ENCODE peak calls at places on chromosomes 2 and 18, in four cellular contexts. Q, P, K and H are unnamed samples.

GRCh38 chr2:219358170-219359075 is 25.9 kb upstream of the RESP18 start:
- DNase-seq in P (peak), Q (peak), K (no peak), H (no peak)

GRCh38 chr2:237352279-237352845 is 61.6 kb downstream of the COL6A3 start:
- DNase-seq in Q (no peak), K (no peak), P (no peak), H (no peak)

GRCh38 chr18:59005266-59005665 is 134.4 kb upstream of the SEC11C start:
- DNase-seq in K (no peak), Q (no peak), P (no peak), H (no peak)

GRCh38 chr2:40957508-40957907 is 505.6 kb upstream of the SLC8A1 start:
- DNase-seq in K (no peak), P (no peak), Q (no peak), H (peak)

GRCh38 chr2:7111626-7112025 is 194.4 kb downstream of the RNF144A start:
- DNase-seq in P (no peak), K (no peak), Q (no peak), H (no peak)

GRCh38 chr2:235716875-235717496 is 223.1 kb downstream of the AGAP1 start:
- DNase-seq in P (no peak), K (no peak), Q (no peak), H (no peak)

GRCh38 chr2:25521665-25522387 is 151.6 kb downstream of the DTNB start:
- DNase-seq in K (peak), Q (no peak), P (peak), H (peak)

GRCh38 chr18:59665057-59666007 is 31.9 kb downstream of the CCBE1 start:
- DNase-seq in P (no peak), K (no peak), Q (no peak), H (no peak)

GRCh38 chr2:217887841-217888665 is 114.7 kb downstream of the TNS1 start:
- DNase-seq in Q (no peak), K (no peak), P (peak), H (no peak)

GRCh38 chr2:144510206-144510991 is 9.5 kb downstream of the ZEB2 start:
- DNase-seq in K (peak), Q (peak), P (no peak), H (peak)

GRCh38 chr2:216205486-216205885 is 96.3 kb downstream of the XRCC5 start:
- DNase-seq in Q (no peak), K (no peak), P (no peak), H (no peak)

GRCh38 chr2:28693223-28693622 is 58.4 kb upstream of the PPP1CB start:
- DNase-seq in K (no peak), Q (no peak), P (no peak), H (no peak)

GRCh38 chr2:153388246-153388645 is 90.3 kb downstream of the RPRM start:
- DNase-seq in Q (no peak), P (no peak), K (no peak), H (no peak)

GRCh38 chr18:73615506-73615905 is 532.1 kb downstream of the FBXO15 start:
- DNase-seq in K (no peak), Q (no peak), P (no peak), H (no peak)

GRCh38 chr2:69075486-69075885 is 62.5 kb downstream of the ANTXR1 start:
- DNase-seq in Q (no peak), P (no peak), K (no peak), H (no peak)

GRCh38 chr2:136362676-136363390 is 244.9 kb upstream of the CXCR4 start:
- DNase-seq in P (no peak), K (no peak), Q (no peak), H (no peak)

GRCh38 chr2:147495741-147496140 is 349.1 kb upstream of the ACVR2A start:
- DNase-seq in Q (no peak), K (no peak), P (no peak), H (no peak)

GRCh38 chr18:77131100-77131651 is 1.4 kb downstream of the MBP start:
- DNase-seq in Q (no peak), K (no peak), P (no peak), H (no peak)

GRCh38 chr2:217326238-217327022 is 466.6 kb upstream of the TNP1 start:
- DNase-seq in K (no peak), Q (no peak), P (no peak), H (peak)

GRCh38 chr2:3470856-3471737 is 48.2 kb downstream of the ADI1 start:
- DNase-seq in P (no peak), K (no peak), Q (no peak), H (no peak)

GRCh38 chr2:27078267-27079194 is at the start of gene EMILIN1:
- DNase-seq in P (peak), Q (no peak), K (no peak), H (no peak)

GRCh38 chr18:57048859-57049258 is 98.0 kb upstream of the BOD1L2 start:
- DNase-seq in K (no peak), Q (no peak), P (no peak), H (no peak)

GRCh38 chr2:234978466-234979203 is 26.8 kb downstream of the SH3BP4 start:
- DNase-seq in Q (no peak), K (no peak), P (no peak), H (peak)

GRCh38 chr2:161223139-161223732 is 63.0 kb downstream of the TANK start:
- DNase-seq in Q (no peak), K (no peak), P (peak), H (peak)

GRCh38 chr2:13193900-13194299 is 477.2 kb downstream of the TRIB2 start:
- DNase-seq in Q (no peak), K (peak), P (no peak), H (peak)

GRCh38 chr2:218344090-218344754 is 12.4 kb upstream of the CATIP start:
- DNase-seq in Q (no peak), K (no peak), P (no peak), H (no peak)

GRCh38 chr2:222358876-222359275 is 60.1 kb upstream of the PAX3 start:
- DNase-seq in P (no peak), K (no peak), Q (no peak), H (no peak)

GRCh38 chr2:237222683-237223082 is 137.0 kb downstream of the COPS8 start:
- DNase-seq in Q (no peak), K (no peak), P (no peak), H (no peak)

GRCh38 chr2:9972621-9973445 is 21.3 kb downstream of the GRHL1 start:
- DNase-seq in K (no peak), Q (no peak), P (no peak), H (no peak)

GRCh38 chr18:25284861-25285574 is 66.9 kb downstream of the ZNF521 start:
- DNase-seq in P (no peak), Q (no peak), K (no peak), H (no peak)

GRCh38 chr2:229205704-229206103 is 65.4 kb downstream of the PID1 start:
- DNase-seq in P (no peak), Q (no peak), K (no peak), H (no peak)

DNA sequence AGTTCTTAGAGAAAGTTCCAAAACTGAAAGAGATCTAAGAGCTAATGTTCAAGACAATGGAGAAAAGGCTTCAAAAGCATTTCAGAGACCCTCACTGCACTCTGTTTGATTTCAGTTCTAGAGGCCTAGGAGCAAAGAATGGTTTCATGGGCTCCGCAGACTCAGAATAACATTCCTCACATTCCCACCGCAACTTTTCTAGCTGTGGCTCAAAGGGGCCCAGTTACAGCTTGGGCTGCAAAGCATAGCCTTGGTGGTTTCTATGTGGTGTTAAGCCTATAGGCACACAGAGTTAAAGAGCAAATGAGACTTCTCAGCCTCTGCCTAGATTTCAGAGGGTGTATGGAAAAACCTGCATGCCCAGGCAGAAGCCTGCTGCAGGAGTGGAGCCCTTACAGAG is 73.0 kb downstream of the FSIP2 start:
- DNase-seq in P (no peak), Q (peak), K (no peak), H (peak)
- TF ChIP-seq CBFB in P (no peak), Q (no peak), K (no peak), H (no peak)

GRCh38 chr2:142874293-142874814 is 3.1 kb upstream of the KYNU start:
- DNase-seq in P (no peak), Q (no peak), K (no peak), H (peak)
- TF ChIP-seq CBFB in P (no peak), Q (no peak), K (no peak), H (no peak)

GRCh38 chr2:73072416-73072815 is 904 bp upstream of the SFXN5 start:
- DNase-seq in K (no peak), P (no peak), Q (no peak), H (no peak)
- TF ChIP-seq CBFB in K (no peak), P (no peak), Q (no peak), H (no peak)

GRCh38 chr2:130892793-130893785 is 56.4 kb downstream of the ARHGEF4 start:
- DNase-seq in K (no peak), P (no peak), Q (no peak), H (no peak)
- TF ChIP-seq CBFB in K (no peak), P (no peak), Q (no peak), H (no peak)